ENCODE peak calls at places on chromosomes 16 and 17, in nine cellular contexts. One of them, this sample, is unnamed.

GRCh38 chr16:4613636-4614570 is 785 bp downstream of the UBALD1 start:
- DNase-seq in cardiac muscle cell: peak; percentile 58
- DNase-seq in fibroblast of lung: peak; percentile 32
- DNase-seq in A549: no peak
- DNase-seq in kidney epithelial cell: no peak
- DNase-seq in brain microvascular endothelial cell: peak; percentile 6
- DNase-seq in mucosa of descending colon: peak; percentile 35
- DNase-seq in AG10803: peak; percentile 25
- DNase-seq in Caco-2: no peak
- DNase-seq in this sample: no peak

GRCh38 chr16:31877876-31878642 is 4.5 kb downstream of the ZNF267 start:
- DNase-seq in cardiac muscle cell: no peak
- DNase-seq in fibroblast of lung: no peak
- DNase-seq in A549: no peak
- DNase-seq in kidney epithelial cell: no peak
- DNase-seq in brain microvascular endothelial cell: no peak
- DNase-seq in mucosa of descending colon: no peak
- DNase-seq in AG10803: no peak
- DNase-seq in Caco-2: no peak
- DNase-seq in this sample: no peak

GRCh38 chr17:45722161-45722560 is 62.0 kb upstream of the CRHR1 start:
- DNase-seq in cardiac muscle cell: peak; percentile 7
- DNase-seq in fibroblast of lung: no peak
- DNase-seq in A549: peak; percentile 85
- DNase-seq in kidney epithelial cell: no peak
- DNase-seq in brain microvascular endothelial cell: no peak
- DNase-seq in mucosa of descending colon: no peak
- DNase-seq in AG10803: no peak
- DNase-seq in Caco-2: peak; percentile 58
- DNase-seq in this sample: no peak

GRCh38 chr16:29971304-29971703 is 2.4 kb upstream of the TAOK2 start:
- DNase-seq in cardiac muscle cell: no peak
- DNase-seq in fibroblast of lung: no peak
- DNase-seq in A549: no peak
- DNase-seq in kidney epithelial cell: no peak
- DNase-seq in brain microvascular endothelial cell: no peak
- DNase-seq in mucosa of descending colon: no peak
- DNase-seq in AG10803: no peak
- DNase-seq in Caco-2: no peak
- DNase-seq in this sample: no peak

GRCh38 chr16:24930440-24930839 is 84.7 kb downstream of the SLC5A11 start:
- DNase-seq in cardiac muscle cell: no peak
- DNase-seq in fibroblast of lung: no peak
- DNase-seq in A549: no peak
- DNase-seq in kidney epithelial cell: no peak
- DNase-seq in brain microvascular endothelial cell: no peak
- DNase-seq in mucosa of descending colon: no peak
- DNase-seq in AG10803: no peak
- DNase-seq in Caco-2: no peak
- DNase-seq in this sample: no peak

GRCh38 chr16:30379165-30379783 is 3.1 kb downstream of the SEPTIN1 start:
- DNase-seq in cardiac muscle cell: no peak
- DNase-seq in fibroblast of lung: no peak
- DNase-seq in A549: no peak
- DNase-seq in kidney epithelial cell: no peak
- DNase-seq in brain microvascular endothelial cell: no peak
- DNase-seq in mucosa of descending colon: no peak
- DNase-seq in AG10803: no peak
- DNase-seq in Caco-2: no peak
- DNase-seq in this sample: no peak

GRCh38 chr17:65398036-65398787 is 163.2 kb downstream of the AXIN2 start:
- DNase-seq in cardiac muscle cell: no peak
- DNase-seq in fibroblast of lung: no peak
- DNase-seq in A549: no peak
- DNase-seq in kidney epithelial cell: no peak
- DNase-seq in brain microvascular endothelial cell: no peak
- DNase-seq in mucosa of descending colon: no peak
- DNase-seq in AG10803: no peak
- DNase-seq in Caco-2: no peak
- DNase-seq in this sample: no peak

GRCh38 chr17:28268610-28269313 is 50.2 kb upstream of the TMEM97 start:
- DNase-seq in cardiac muscle cell: no peak
- DNase-seq in fibroblast of lung: no peak
- DNase-seq in A549: no peak
- DNase-seq in kidney epithelial cell: no peak
- DNase-seq in brain microvascular endothelial cell: no peak
- DNase-seq in mucosa of descending colon: no peak
- DNase-seq in AG10803: no peak
- DNase-seq in Caco-2: no peak
- DNase-seq in this sample: no peak

GRCh38 chr16:29974291-29975133 is 844 bp downstream of the TAOK2 start:
- DNase-seq in cardiac muscle cell: peak; percentile 35
- DNase-seq in fibroblast of lung: no peak
- DNase-seq in A549: peak; percentile 27
- DNase-seq in kidney epithelial cell: no peak
- DNase-seq in brain microvascular endothelial cell: no peak
- DNase-seq in mucosa of descending colon: no peak
- DNase-seq in AG10803: no peak
- DNase-seq in Caco-2: no peak
- DNase-seq in this sample: no peak

GRCh38 chr17:50806141-50806643 is 29.2 kb upstream of the WFIKKN2 start:
- DNase-seq in cardiac muscle cell: peak; percentile 60
- DNase-seq in fibroblast of lung: peak; percentile 49
- DNase-seq in A549: no peak
- DNase-seq in kidney epithelial cell: no peak
- DNase-seq in brain microvascular endothelial cell: peak; percentile 11
- DNase-seq in mucosa of descending colon: no peak
- DNase-seq in AG10803: no peak
- DNase-seq in Caco-2: no peak
- DNase-seq in this sample: no peak

GRCh38 chr17:75783803-75784472 is 668 bp upstream of the UNK start:
- DNase-seq in cardiac muscle cell: no peak
- DNase-seq in fibroblast of lung: no peak
- DNase-seq in A549: no peak
- DNase-seq in kidney epithelial cell: no peak
- DNase-seq in brain microvascular endothelial cell: no peak
- DNase-seq in mucosa of descending colon: peak; percentile 64
- DNase-seq in AG10803: no peak
- DNase-seq in Caco-2: no peak
- DNase-seq in this sample: no peak

GRCh38 chr16:57615813-57616212 is 12.6 kb upstream of the ADGRG1 start:
- DNase-seq in cardiac muscle cell: no peak
- DNase-seq in fibroblast of lung: no peak
- DNase-seq in A549: no peak
- DNase-seq in kidney epithelial cell: no peak
- DNase-seq in brain microvascular endothelial cell: no peak
- DNase-seq in mucosa of descending colon: no peak
- DNase-seq in AG10803: no peak
- DNase-seq in Caco-2: peak; percentile 10
- DNase-seq in this sample: no peak

GRCh38 chr17:40517981-40518380 is 16.6 kb upstream of the TNS4 start:
- DNase-seq in cardiac muscle cell: no peak
- DNase-seq in fibroblast of lung: no peak
- DNase-seq in A549: no peak
- DNase-seq in kidney epithelial cell: no peak
- DNase-seq in brain microvascular endothelial cell: no peak
- DNase-seq in mucosa of descending colon: no peak
- DNase-seq in AG10803: no peak
- DNase-seq in Caco-2: no peak
- DNase-seq in this sample: no peak

DNA sequence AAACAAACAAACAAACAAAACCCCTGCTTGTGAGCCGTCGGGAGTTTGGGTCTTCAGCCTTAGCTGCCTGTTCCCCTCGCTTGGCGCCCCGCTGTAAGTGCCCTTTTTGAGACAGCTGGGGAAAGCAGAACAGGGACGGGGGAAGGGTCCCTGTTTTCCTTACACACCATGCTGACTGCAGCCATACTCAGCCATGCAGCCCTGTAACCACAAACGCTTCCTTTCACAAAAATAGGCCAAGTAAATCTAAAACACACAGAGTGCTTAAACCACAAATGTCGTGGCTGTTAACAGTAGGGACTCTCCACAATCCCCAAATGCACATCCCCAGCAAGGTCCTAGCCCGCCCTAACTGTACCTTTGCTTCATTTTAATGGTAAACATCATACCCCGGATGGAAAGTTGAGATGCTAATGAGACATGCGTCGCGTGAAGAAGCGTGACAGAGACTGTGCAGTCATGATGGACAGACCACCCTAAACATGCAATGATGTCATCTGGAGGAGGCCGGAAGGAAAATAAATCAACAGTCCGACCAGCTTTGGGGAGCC is 129.9 kb downstream of the MGAT5B start:
- DNase-seq in cardiac muscle cell: no peak
- DNase-seq in fibroblast of lung: no peak
- DNase-seq in A549: no peak
- DNase-seq in kidney epithelial cell: no peak
- DNase-seq in brain microvascular endothelial cell: no peak
- DNase-seq in mucosa of descending colon: peak; percentile 10
- DNase-seq in AG10803: peak; percentile 2
- DNase-seq in Caco-2: no peak
- DNase-seq in this sample: no peak
- H3K4me3 ChIP-seq in cardiac muscle cell: no peak overlapping the region
- H3K4me3 ChIP-seq in fibroblast of lung: no peak overlapping the region
- H3K4me3 ChIP-seq in A549: no peak overlapping the region
- H3K4me3 ChIP-seq in kidney epithelial cell: no peak overlapping the region
- H3K4me3 ChIP-seq in brain microvascular endothelial cell: no peak overlapping the region
- H3K4me3 ChIP-seq in mucosa of descending colon: no peak overlapping the region
- H3K4me3 ChIP-seq in AG10803: no peak overlapping the region
- H3K4me3 ChIP-seq in Caco-2: no peak overlapping the region
- H3K4me3 ChIP-seq in this sample: no peak overlapping the region

GRCh38 chr17:70891301-70891700 is 722.0 kb downstream of the KCNJ2 start:
- DNase-seq in cardiac muscle cell: peak; percentile 61
- DNase-seq in fibroblast of lung: no peak
- DNase-seq in A549: no peak
- DNase-seq in kidney epithelial cell: no peak
- DNase-seq in brain microvascular endothelial cell: no peak
- DNase-seq in mucosa of descending colon: no peak
- DNase-seq in AG10803: no peak
- DNase-seq in Caco-2: no peak
- DNase-seq in this sample: no peak

GRCh38 chr17:70892527-70892926 is 723.2 kb downstream of the KCNJ2 start:
- DNase-seq in cardiac muscle cell: no peak
- DNase-seq in fibroblast of lung: no peak
- DNase-seq in A549: no peak
- DNase-seq in kidney epithelial cell: no peak
- DNase-seq in brain microvascular endothelial cell: no peak
- DNase-seq in mucosa of descending colon: no peak
- DNase-seq in AG10803: no peak
- DNase-seq in Caco-2: no peak
- DNase-seq in this sample: no peak

GRCh38 chr17:70901870-70902269 is 732.5 kb downstream of the KCNJ2 start:
- DNase-seq in cardiac muscle cell: no peak
- DNase-seq in fibroblast of lung: no peak
- DNase-seq in A549: no peak
- DNase-seq in kidney epithelial cell: no peak
- DNase-seq in brain microvascular endothelial cell: no peak
- DNase-seq in mucosa of descending colon: no peak
- DNase-seq in AG10803: no peak
- DNase-seq in Caco-2: no peak
- DNase-seq in this sample: no peak

DNA sequence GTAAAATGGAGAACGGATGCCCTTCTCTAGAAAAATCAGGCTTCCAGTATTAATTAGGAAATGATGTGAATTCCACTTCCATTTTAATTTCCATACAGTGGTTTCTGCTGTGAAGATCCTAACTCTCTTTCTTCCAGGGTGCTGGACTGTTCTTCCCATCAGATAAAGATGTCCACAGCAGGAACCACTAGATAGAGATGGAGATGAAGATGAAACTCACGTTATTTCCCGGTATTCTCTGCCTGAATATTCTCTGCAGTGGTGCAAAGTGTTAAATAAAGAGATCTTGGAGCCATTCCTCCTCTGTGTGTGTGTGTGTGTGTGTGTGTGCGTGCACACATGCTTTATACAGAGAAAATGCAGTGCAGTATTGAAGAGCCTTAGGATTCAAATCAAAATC is 727.5 kb downstream of the KCNJ2 start:
- DNase-seq in cardiac muscle cell: no peak
- DNase-seq in fibroblast of lung: peak; percentile 15
- DNase-seq in A549: no peak
- DNase-seq in kidney epithelial cell: no peak
- DNase-seq in brain microvascular endothelial cell: no peak
- DNase-seq in mucosa of descending colon: no peak
- DNase-seq in AG10803: no peak
- DNase-seq in Caco-2: no peak
- DNase-seq in this sample: no peak
- TF ChIP-seq CTCF in cardiac muscle cell: no peak
- TF ChIP-seq CTCF in fibroblast of lung: no peak
- TF ChIP-seq CTCF in A549: no peak
- TF ChIP-seq CTCF in kidney epithelial cell: no peak
- TF ChIP-seq CTCF in brain microvascular endothelial cell: peak; percentile 12
- TF ChIP-seq CTCF in mucosa of descending colon: no peak
- TF ChIP-seq CTCF in AG10803: no peak
- TF ChIP-seq CTCF in Caco-2: no peak
- TF ChIP-seq CTCF in this sample: no peak

GRCh38 chr17:7775058-7775457 is 57.5 kb downstream of the DNAH2 start:
- DNase-seq in cardiac muscle cell: no peak
- DNase-seq in fibroblast of lung: no peak
- DNase-seq in A549: no peak
- DNase-seq in kidney epithelial cell: no peak
- DNase-seq in brain microvascular endothelial cell: no peak
- DNase-seq in mucosa of descending colon: no peak
- DNase-seq in AG10803: no peak
- DNase-seq in Caco-2: no peak
- DNase-seq in this sample: no peak
- H3K4me3 ChIP-seq in cardiac muscle cell: no peak overlapping the region
- H3K4me3 ChIP-seq in fibroblast of lung: no peak overlapping the region
- H3K4me3 ChIP-seq in A549: no peak overlapping the region
- H3K4me3 ChIP-seq in kidney epithelial cell: no peak overlapping the region
- H3K4me3 ChIP-seq in brain microvascular endothelial cell: no peak overlapping the region
- H3K4me3 ChIP-seq in mucosa of descending colon: no peak overlapping the region
- H3K4me3 ChIP-seq in AG10803: no peak overlapping the region
- H3K4me3 ChIP-seq in Caco-2: no peak overlapping the region
- H3K4me3 ChIP-seq in this sample: no peak overlapping the region

GRCh38 chr17:46854948-46855347 is 3.6 kb downstream of the WNT9B start:
- DNase-seq in cardiac muscle cell: no peak
- DNase-seq in fibroblast of lung: no peak
- DNase-seq in A549: no peak
- DNase-seq in kidney epithelial cell: no peak
- DNase-seq in brain microvascular endothelial cell: no peak
- DNase-seq in mucosa of descending colon: no peak
- DNase-seq in AG10803: no peak
- DNase-seq in Caco-2: no peak
- DNase-seq in this sample: no peak

GRCh38 chr17:46857600-46857999 is 6.2 kb downstream of the WNT9B start:
- DNase-seq in cardiac muscle cell: no peak
- DNase-seq in fibroblast of lung: no peak
- DNase-seq in A549: no peak
- DNase-seq in kidney epithelial cell: no peak
- DNase-seq in brain microvascular endothelial cell: no peak
- DNase-seq in mucosa of descending colon: no peak
- DNase-seq in AG10803: no peak
- DNase-seq in Caco-2: no peak
- DNase-seq in this sample: no peak

GRCh38 chr17:46863383-46864121 is 12.2 kb downstream of the WNT9B start:
- DNase-seq in cardiac muscle cell: no peak
- DNase-seq in fibroblast of lung: no peak
- DNase-seq in A549: no peak
- DNase-seq in kidney epithelial cell: no peak
- DNase-seq in brain microvascular endothelial cell: no peak
- DNase-seq in mucosa of descending colon: no peak
- DNase-seq in AG10803: no peak
- DNase-seq in Caco-2: no peak
- DNase-seq in this sample: no peak

GRCh38 chr17:46862949-46863348 is 11.6 kb downstream of the WNT9B start:
- DNase-seq in cardiac muscle cell: no peak
- DNase-seq in fibroblast of lung: no peak
- DNase-seq in A549: no peak
- DNase-seq in kidney epithelial cell: no peak
- DNase-seq in brain microvascular endothelial cell: no peak
- DNase-seq in mucosa of descending colon: no peak
- DNase-seq in AG10803: no peak
- DNase-seq in Caco-2: no peak
- DNase-seq in this sample: no peak

GRCh38 chr17:46859996-46860395 is 8.6 kb downstream of the WNT9B start:
- DNase-seq in cardiac muscle cell: no peak
- DNase-seq in fibroblast of lung: no peak
- DNase-seq in A549: no peak
- DNase-seq in kidney epithelial cell: no peak
- DNase-seq in brain microvascular endothelial cell: no peak
- DNase-seq in mucosa of descending colon: no peak
- DNase-seq in AG10803: no peak
- DNase-seq in Caco-2: no peak
- DNase-seq in this sample: no peak
- TF ChIP-seq CTCF in cardiac muscle cell: no peak
- TF ChIP-seq CTCF in fibroblast of lung: no peak
- TF ChIP-seq CTCF in A549: no peak
- TF ChIP-seq CTCF in kidney epithelial cell: no peak
- TF ChIP-seq CTCF in brain microvascular endothelial cell: no peak
- TF ChIP-seq CTCF in mucosa of descending colon: no peak
- TF ChIP-seq CTCF in AG10803: no peak
- TF ChIP-seq CTCF in Caco-2: no peak
- TF ChIP-seq CTCF in this sample: no peak